ENCODE peak calls at places on chromosomes 5 and 9, in four cellular contexts. One of them, this sample, is unnamed.

GRCh38 chr9:738209-738915 is 103.1 kb upstream of the DMRT1 start:
- DNase-seq in fibroblast of lung: peak; percentile 87
- DNase-seq in ovary: no peak
- DNase-seq in ascending aorta: no peak
- DNase-seq in this sample: peak; percentile 98

GRCh38 chr9:78023003-78023741 is 8.4 kb downstream of the GNAQ start:
- DNase-seq in fibroblast of lung: peak; percentile 80
- DNase-seq in ovary: no peak
- DNase-seq in ascending aorta: no peak
- DNase-seq in this sample: no peak

GRCh38 chr5:135223404-135223803 is 175.6 kb downstream of the MACROH2A1 start:
- DNase-seq in fibroblast of lung: no peak
- DNase-seq in ovary: no peak
- DNase-seq in ascending aorta: no peak
- DNase-seq in this sample: no peak

GRCh38 chr5:163338-163620 is 28.0 kb upstream of the LRRC14B start:
- DNase-seq in fibroblast of lung: no peak
- DNase-seq in ovary: no peak
- DNase-seq in ascending aorta: no peak
- DNase-seq in this sample: no peak

GRCh38 chr9:127910613-127911205 is 6.1 kb downstream of the ST6GALNAC4 start:
- DNase-seq in fibroblast of lung: peak; percentile 47
- DNase-seq in ovary: no peak
- DNase-seq in ascending aorta: no peak
- DNase-seq in this sample: no peak

GRCh38 chr9:92603990-92604389 is 65.9 kb downstream of the IPPK start:
- DNase-seq in fibroblast of lung: no peak
- DNase-seq in ovary: no peak
- DNase-seq in ascending aorta: no peak
- DNase-seq in this sample: no peak

GRCh38 chr5:138469540-138470321 is 4.5 kb downstream of the EGR1 start:
- DNase-seq in fibroblast of lung: peak; percentile 83
- DNase-seq in ovary: peak; percentile 65
- DNase-seq in ascending aorta: no peak
- DNase-seq in this sample: no peak

GRCh38 chr9:10488937-10489336 is 123.9 kb downstream of the PTPRD start:
- DNase-seq in fibroblast of lung: no peak
- DNase-seq in ovary: no peak
- DNase-seq in ascending aorta: no peak
- DNase-seq in this sample: no peak

GRCh38 chr9:35510745-35511428 is 21.0 kb downstream of the RUSC2 start:
- DNase-seq in fibroblast of lung: peak; percentile 97
- DNase-seq in ovary: peak; percentile 84
- DNase-seq in ascending aorta: peak; percentile 53
- DNase-seq in this sample: peak; percentile 99

GRCh38 chr5:143019614-143020515 is 249.7 kb downstream of the ARHGAP26 start:
- DNase-seq in fibroblast of lung: no peak
- DNase-seq in ovary: no peak
- DNase-seq in ascending aorta: no peak
- DNase-seq in this sample: no peak

GRCh38 chr5:3612561-3613175 is 17.0 kb downstream of the IRX1 start:
- DNase-seq in fibroblast of lung: no peak
- DNase-seq in ovary: no peak
- DNase-seq in ascending aorta: no peak
- DNase-seq in this sample: no peak

GRCh38 chr9:112130997-112131396 is 44.1 kb downstream of the SUSD1 start:
- DNase-seq in fibroblast of lung: no peak
- DNase-seq in ovary: no peak
- DNase-seq in ascending aorta: no peak
- DNase-seq in this sample: no peak

GRCh38 chr9:111794837-111795556 is at the start of gene SHOC1:
- DNase-seq in fibroblast of lung: no peak
- DNase-seq in ovary: no peak
- DNase-seq in ascending aorta: no peak
- DNase-seq in this sample: no peak

GRCh38 chr5:83364322-83365299 is 106.9 kb upstream of the VCAN start:
- DNase-seq in fibroblast of lung: no peak
- DNase-seq in ovary: no peak
- DNase-seq in ascending aorta: no peak
- DNase-seq in this sample: no peak

GRCh38 chr5:151770383-151771258 is 1.1 kb upstream of the G3BP1 start:
- DNase-seq in fibroblast of lung: peak; percentile 85
- DNase-seq in ovary: peak; percentile 88
- DNase-seq in ascending aorta: no peak
- DNase-seq in this sample: no peak

GRCh38 chr5:172659570-172659908 is 18.5 kb downstream of the NEURL1B start:
- DNase-seq in fibroblast of lung: no peak
- DNase-seq in ovary: no peak
- DNase-seq in ascending aorta: no peak
- DNase-seq in this sample: no peak

GRCh38 chr9:93117924-93118862 is 15.9 kb downstream of the NINJ1 start:
- DNase-seq in fibroblast of lung: no peak
- DNase-seq in ovary: peak; percentile 25
- DNase-seq in ascending aorta: no peak
- DNase-seq in this sample: no peak

GRCh38 chr9:96071245-96072124 is 196.0 kb downstream of the ERCC6L2 start:
- DNase-seq in fibroblast of lung: peak; percentile 62
- DNase-seq in ovary: no peak
- DNase-seq in ascending aorta: no peak
- DNase-seq in this sample: no peak

GRCh38 chr5:151454166-151454565 is 6.8 kb downstream of the SLC36A1 start:
- DNase-seq in fibroblast of lung: no peak
- DNase-seq in ovary: no peak
- DNase-seq in ascending aorta: no peak
- DNase-seq in this sample: no peak

GRCh38 chr9:81380960-81381359 is 308.4 kb downstream of the TLE1 start:
- DNase-seq in fibroblast of lung: no peak
- DNase-seq in ovary: no peak
- DNase-seq in ascending aorta: no peak
- DNase-seq in this sample: no peak

GRCh38 chr9:13963005-13963653 is 350.8 kb downstream of the NFIB start:
- DNase-seq in fibroblast of lung: no peak
- DNase-seq in ovary: no peak
- DNase-seq in ascending aorta: no peak
- DNase-seq in this sample: no peak

GRCh38 chr9:126499005-126499910 is 114.5 kb upstream of the LMX1B start:
- DNase-seq in fibroblast of lung: peak; percentile 43
- DNase-seq in ovary: peak; percentile 64
- DNase-seq in ascending aorta: no peak
- DNase-seq in this sample: no peak

GRCh38 chr5:132027027-132027426 is 15.6 kb upstream of the ACSL6 start:
- DNase-seq in fibroblast of lung: no peak
- DNase-seq in ovary: peak; percentile 13
- DNase-seq in ascending aorta: no peak
- DNase-seq in this sample: no peak

GRCh38 chr9:90946981-90947380 is 145.4 kb downstream of the SYK start:
- DNase-seq in fibroblast of lung: no peak
- DNase-seq in ovary: no peak
- DNase-seq in ascending aorta: no peak
- DNase-seq in this sample: no peak

GRCh38 chr9:93247099-93247865 is 63.3 kb downstream of the WNK2 start:
- DNase-seq in fibroblast of lung: no peak
- DNase-seq in ovary: no peak
- DNase-seq in ascending aorta: no peak
- DNase-seq in this sample: no peak

GRCh38 chr5:103366938-103367549 is 108.5 kb downstream of the MACIR start:
- DNase-seq in fibroblast of lung: no peak
- DNase-seq in ovary: no peak
- DNase-seq in ascending aorta: no peak
- DNase-seq in this sample: no peak

GRCh38 chr9:21357479-21358290 is 7.0 kb upstream of the IFNA6 start:
- DNase-seq in fibroblast of lung: no peak
- DNase-seq in ovary: no peak
- DNase-seq in ascending aorta: no peak
- DNase-seq in this sample: no peak

GRCh38 chr9:34197756-34198711 is 19.2 kb downstream of the UBAP1 start:
- DNase-seq in fibroblast of lung: no peak
- DNase-seq in ovary: no peak
- DNase-seq in ascending aorta: no peak
- DNase-seq in this sample: no peak

GRCh38 chr5:118611332-118611945 is 376.9 kb downstream of the DTWD2 start:
- DNase-seq in fibroblast of lung: peak; percentile 50
- DNase-seq in ovary: no peak
- DNase-seq in ascending aorta: no peak
- DNase-seq in this sample: no peak

GRCh38 chr9:8845376-8845775 is 1045.8 kb upstream of the DMAC1 start:
- DNase-seq in fibroblast of lung: no peak
- DNase-seq in ovary: no peak
- DNase-seq in ascending aorta: no peak
- DNase-seq in this sample: no peak

DNA sequence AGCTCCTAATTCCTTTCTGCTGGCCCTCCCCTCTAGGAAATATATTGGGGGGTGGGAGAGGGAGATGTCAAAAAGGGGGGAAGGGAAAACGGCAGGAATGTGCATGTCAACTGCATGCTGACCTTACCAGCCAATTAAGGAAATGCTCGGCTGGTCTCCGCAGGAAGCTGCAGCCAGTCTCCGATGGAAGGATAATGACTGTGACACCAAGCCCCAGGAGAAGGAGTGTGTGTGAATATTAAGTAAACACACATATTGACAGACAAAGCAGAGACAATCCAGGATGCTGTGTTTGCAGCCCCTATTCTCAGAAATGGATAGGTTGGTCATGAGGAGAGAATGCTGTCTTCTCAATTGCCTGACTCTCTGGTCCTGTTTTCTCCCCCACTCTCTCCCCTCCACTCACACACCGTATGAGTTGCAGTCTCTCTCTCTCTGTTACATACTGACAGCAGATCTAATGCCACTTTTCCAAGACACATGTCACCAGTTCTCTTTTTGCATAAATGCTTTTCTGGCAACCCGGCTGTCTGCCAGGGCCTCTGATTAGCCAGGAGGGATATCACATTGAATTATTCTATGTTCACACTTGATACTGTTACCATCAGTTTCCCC is 85.7 kb downstream of the EPB41L4A start:
- DNase-seq in fibroblast of lung: no peak
- DNase-seq in ovary: no peak
- DNase-seq in ascending aorta: no peak
- DNase-seq in this sample: no peak
- H3K4me3 ChIP-seq in fibroblast of lung: no peak overlapping the region
- H3K4me3 ChIP-seq in ovary: no peak overlapping the region
- H3K4me3 ChIP-seq in ascending aorta: no peak overlapping the region
- H3K4me3 ChIP-seq in this sample: no peak overlapping the region

GRCh38 chr9:113588936-113589335 is 125.4 kb downstream of the RGS3 start:
- DNase-seq in fibroblast of lung: no peak
- DNase-seq in ovary: no peak
- DNase-seq in ascending aorta: no peak
- DNase-seq in this sample: no peak

GRCh38 chr9:113589407-113589806 is 125.9 kb downstream of the RGS3 start:
- DNase-seq in fibroblast of lung: no peak
- DNase-seq in ovary: peak; percentile 36
- DNase-seq in ascending aorta: no peak
- DNase-seq in this sample: no peak

GRCh38 chr9:113585555-113585954 is 122.0 kb downstream of the RGS3 start:
- DNase-seq in fibroblast of lung: no peak
- DNase-seq in ovary: no peak
- DNase-seq in ascending aorta: no peak
- DNase-seq in this sample: no peak

GRCh38 chr9:113588242-113588810 is 124.8 kb downstream of the RGS3 start:
- DNase-seq in fibroblast of lung: no peak
- DNase-seq in ovary: no peak
- DNase-seq in ascending aorta: no peak
- DNase-seq in this sample: no peak

GRCh38 chr9:113587471-113588031 is 124.0 kb downstream of the RGS3 start:
- DNase-seq in fibroblast of lung: no peak
- DNase-seq in ovary: peak; percentile 76
- DNase-seq in ascending aorta: no peak
- DNase-seq in this sample: no peak
- TF ChIP-seq CTCF in fibroblast of lung: peak; percentile 45
- TF ChIP-seq CTCF in ovary: peak; percentile 75
- TF ChIP-seq CTCF in ascending aorta: peak; percentile 8
- TF ChIP-seq CTCF in this sample: peak; percentile 49

DNA sequence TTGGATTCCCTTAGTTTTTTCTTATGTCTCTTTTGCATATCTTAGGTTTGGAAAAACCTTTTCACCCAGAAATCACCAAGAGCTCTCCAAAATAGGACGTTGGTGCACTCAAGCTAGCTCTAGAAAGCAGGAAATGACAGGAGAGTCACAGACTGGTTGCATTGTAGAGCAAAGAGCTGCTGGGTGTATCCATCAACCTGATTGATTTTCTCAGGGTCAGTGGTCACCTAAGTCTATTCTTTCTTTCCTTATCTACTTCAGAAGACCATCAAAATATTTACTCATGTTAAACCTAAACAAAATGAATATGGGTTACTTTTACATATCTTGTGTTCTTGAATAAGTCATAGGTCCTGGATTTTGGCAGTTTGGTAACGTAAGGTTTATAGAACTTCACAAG is 14.9 kb downstream of the SLC26A2 start:
- DNase-seq in fibroblast of lung: no peak
- DNase-seq in ovary: no peak
- DNase-seq in ascending aorta: no peak
- DNase-seq in this sample: no peak
- H3K27me3 ChIP-seq in fibroblast of lung: no peaks in the 10 kb centered on the region
- H3K27me3 ChIP-seq in ovary: no peaks in the 10 kb centered on the region
- H3K27me3 ChIP-seq in ascending aorta: no peaks in the 10 kb centered on the region
- H3K27me3 ChIP-seq in this sample: no peaks in the 10 kb centered on the region

DNA sequence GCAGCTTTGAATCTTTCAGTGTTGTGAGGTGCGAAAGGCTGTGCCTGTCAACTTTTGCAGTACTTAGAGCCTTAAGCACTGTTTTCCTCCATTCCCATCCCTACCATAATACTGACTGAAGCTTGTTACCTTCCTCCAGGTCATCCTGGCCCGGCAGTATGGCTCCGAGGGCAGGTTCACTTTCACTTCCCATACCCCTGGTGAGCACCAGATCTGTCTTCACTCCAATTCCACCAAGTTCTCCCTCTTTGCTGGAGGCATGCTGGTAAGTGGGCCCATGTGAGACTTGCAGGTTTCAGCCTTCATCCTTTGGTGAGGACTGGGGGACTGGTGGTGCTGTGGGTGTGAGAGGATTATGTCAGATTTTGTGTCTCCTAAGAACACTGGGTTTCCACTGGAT is 1.5 kb downstream of the TMED9 start:
- DNase-seq in fibroblast of lung: no peak
- DNase-seq in ovary: no peak
- DNase-seq in ascending aorta: no peak
- DNase-seq in this sample: no peak
- H3K4me3 ChIP-seq in fibroblast of lung: peak overlapping the region; percentile 93
- H3K4me3 ChIP-seq in ovary: no peak overlapping the region
- H3K4me3 ChIP-seq in ascending aorta: no peak overlapping the region
- H3K4me3 ChIP-seq in this sample: no peak overlapping the region

GRCh38 chr9:120610975-120611689 is 31.2 kb upstream of the CDK5RAP2 start:
- DNase-seq in fibroblast of lung: no peak
- DNase-seq in ovary: no peak
- DNase-seq in ascending aorta: no peak
- DNase-seq in this sample: no peak
- TF ChIP-seq CTCF in fibroblast of lung: peak; percentile 33
- TF ChIP-seq CTCF in ovary: no peak
- TF ChIP-seq CTCF in ascending aorta: no peak
- TF ChIP-seq CTCF in this sample: no peak